ENCODE peak calls at places on chromosomes 11 and 22, in nine cellular contexts. One of them, this sample, is unnamed.

GRCh38 chr11:6433998-6434650 is 6.7 kb downstream of the HPX start:
- DNase-seq in mammary epithelial cell: no peak
- DNase-seq in RCC 7860: no peak
- DNase-seq in NCI-H1092 treated with DMSO at 0.1 percent for 48 hours: no peak
- DNase-seq in endothelial cell: no peak
- DNase-seq in stimulated activated CD8-positive, alpha-beta memory T cell treated with anti-CD3 and anti-CD28 coated beads, Interleukin-15, amount 100 ng/mL, for 1 hour: no peak
- DNase-seq in Caco-2: no peak
- DNase-seq in occipital lobe: no peak
- DNase-seq in Caki2: no peak
- DNase-seq in this sample: no peak

GRCh38 chr11:118938491-118939411 is 13.0 kb upstream of the BCL9L start:
- DNase-seq in endothelial cell: no peak
- DNase-seq in occipital lobe: no peak
- DNase-seq in Caco-2: peak; percentile 70
- DNase-seq in Caki2: peak; percentile 64
- DNase-seq in NCI-H1092 treated with DMSO at 0.1 percent for 48 hours: no peak
- DNase-seq in stimulated activated CD8-positive, alpha-beta memory T cell treated with anti-CD3 and anti-CD28 coated beads, Interleukin-15, amount 100 ng/mL, for 1 hour: no peak
- DNase-seq in mammary epithelial cell: peak; percentile 97
- DNase-seq in RCC 7860: peak; percentile 97
- DNase-seq in this sample: no peak

GRCh38 chr22:26542831-26543230 is 30.6 kb upstream of the TFIP11 start:
- DNase-seq in NCI-H1092 treated with DMSO at 0.1 percent for 48 hours: no peak
- DNase-seq in Caco-2: no peak
- DNase-seq in Caki2: no peak
- DNase-seq in RCC 7860: no peak
- DNase-seq in occipital lobe: no peak
- DNase-seq in endothelial cell: no peak
- DNase-seq in stimulated activated CD8-positive, alpha-beta memory T cell treated with anti-CD3 and anti-CD28 coated beads, Interleukin-15, amount 100 ng/mL, for 1 hour: no peak
- DNase-seq in mammary epithelial cell: no peak
- DNase-seq in this sample: no peak

GRCh38 chr22:49997221-49997599 is 15.4 kb downstream of the IL17REL start:
- DNase-seq in Caki2: no peak
- DNase-seq in endothelial cell: no peak
- DNase-seq in Caco-2: peak; percentile 35
- DNase-seq in occipital lobe: no peak
- DNase-seq in mammary epithelial cell: no peak
- DNase-seq in RCC 7860: no peak
- DNase-seq in stimulated activated CD8-positive, alpha-beta memory T cell treated with anti-CD3 and anti-CD28 coated beads, Interleukin-15, amount 100 ng/mL, for 1 hour: no peak
- DNase-seq in NCI-H1092 treated with DMSO at 0.1 percent for 48 hours: no peak
- DNase-seq in this sample: no peak

GRCh38 chr11:130478204-130478701 is 29.8 kb downstream of the ADAMTS15 start:
- DNase-seq in occipital lobe: no peak
- DNase-seq in endothelial cell: no peak
- DNase-seq in Caco-2: peak; percentile 26
- DNase-seq in stimulated activated CD8-positive, alpha-beta memory T cell treated with anti-CD3 and anti-CD28 coated beads, Interleukin-15, amount 100 ng/mL, for 1 hour: no peak
- DNase-seq in mammary epithelial cell: peak; percentile 33
- DNase-seq in Caki2: peak; percentile 87
- DNase-seq in RCC 7860: peak; percentile 92
- DNase-seq in NCI-H1092 treated with DMSO at 0.1 percent for 48 hours: no peak
- DNase-seq in this sample: no peak

GRCh38 chr22:27672721-27673387 is 128.7 kb downstream of the MN1 start:
- DNase-seq in Caco-2: no peak
- DNase-seq in endothelial cell: no peak
- DNase-seq in occipital lobe: no peak
- DNase-seq in RCC 7860: no peak
- DNase-seq in mammary epithelial cell: no peak
- DNase-seq in stimulated activated CD8-positive, alpha-beta memory T cell treated with anti-CD3 and anti-CD28 coated beads, Interleukin-15, amount 100 ng/mL, for 1 hour: no peak
- DNase-seq in NCI-H1092 treated with DMSO at 0.1 percent for 48 hours: no peak
- DNase-seq in Caki2: no peak
- DNase-seq in this sample: no peak

GRCh38 chr11:9039194-9039593 is 35.4 kb upstream of the NRIP3 start:
- DNase-seq in Caki2: peak; percentile 86
- DNase-seq in endothelial cell: no peak
- DNase-seq in Caco-2: no peak
- DNase-seq in NCI-H1092 treated with DMSO at 0.1 percent for 48 hours: no peak
- DNase-seq in stimulated activated CD8-positive, alpha-beta memory T cell treated with anti-CD3 and anti-CD28 coated beads, Interleukin-15, amount 100 ng/mL, for 1 hour: no peak
- DNase-seq in occipital lobe: no peak
- DNase-seq in mammary epithelial cell: peak; percentile 51
- DNase-seq in RCC 7860: peak; percentile 69
- DNase-seq in this sample: no peak

GRCh38 chr11:36037031-36037430 is 93.2 kb downstream of the LDLRAD3 start:
- DNase-seq in occipital lobe: no peak
- DNase-seq in endothelial cell: no peak
- DNase-seq in Caki2: peak; percentile 19
- DNase-seq in Caco-2: no peak
- DNase-seq in RCC 7860: peak; percentile 75
- DNase-seq in mammary epithelial cell: peak; percentile 34
- DNase-seq in stimulated activated CD8-positive, alpha-beta memory T cell treated with anti-CD3 and anti-CD28 coated beads, Interleukin-15, amount 100 ng/mL, for 1 hour: no peak
- DNase-seq in NCI-H1092 treated with DMSO at 0.1 percent for 48 hours: no peak
- DNase-seq in this sample: no peak

GRCh38 chr11:111358038-111359001 is 20.8 kb downstream of the POU2AF1 start:
- DNase-seq in Caki2: no peak
- DNase-seq in stimulated activated CD8-positive, alpha-beta memory T cell treated with anti-CD3 and anti-CD28 coated beads, Interleukin-15, amount 100 ng/mL, for 1 hour: no peak
- DNase-seq in occipital lobe: no peak
- DNase-seq in mammary epithelial cell: no peak
- DNase-seq in endothelial cell: no peak
- DNase-seq in Caco-2: no peak
- DNase-seq in NCI-H1092 treated with DMSO at 0.1 percent for 48 hours: no peak
- DNase-seq in RCC 7860: no peak
- DNase-seq in this sample: no peak

GRCh38 chr22:17199131-17199731 is 20.0 kb downstream of the ADA2 start:
- DNase-seq in RCC 7860: no peak
- DNase-seq in endothelial cell: peak; percentile 68
- DNase-seq in Caco-2: no peak
- DNase-seq in occipital lobe: no peak
- DNase-seq in mammary epithelial cell: no peak
- DNase-seq in stimulated activated CD8-positive, alpha-beta memory T cell treated with anti-CD3 and anti-CD28 coated beads, Interleukin-15, amount 100 ng/mL, for 1 hour: no peak
- DNase-seq in NCI-H1092 treated with DMSO at 0.1 percent for 48 hours: no peak
- DNase-seq in Caki2: no peak
- DNase-seq in this sample: no peak

GRCh38 chr11:2464451-2465165 is 19.8 kb downstream of the KCNQ1 start:
- DNase-seq in Caco-2: peak; percentile 23
- DNase-seq in NCI-H1092 treated with DMSO at 0.1 percent for 48 hours: no peak
- DNase-seq in Caki2: no peak
- DNase-seq in stimulated activated CD8-positive, alpha-beta memory T cell treated with anti-CD3 and anti-CD28 coated beads, Interleukin-15, amount 100 ng/mL, for 1 hour: no peak
- DNase-seq in endothelial cell: no peak
- DNase-seq in RCC 7860: no peak
- DNase-seq in mammary epithelial cell: no peak
- DNase-seq in occipital lobe: no peak
- DNase-seq in this sample: no peak

GRCh38 chr22:30408388-30409101 is 11.7 kb downstream of the SEC14L2 start:
- DNase-seq in occipital lobe: no peak
- DNase-seq in mammary epithelial cell: peak; percentile 93
- DNase-seq in NCI-H1092 treated with DMSO at 0.1 percent for 48 hours: no peak
- DNase-seq in RCC 7860: peak; percentile 70
- DNase-seq in Caki2: peak; percentile 67
- DNase-seq in Caco-2: no peak
- DNase-seq in endothelial cell: no peak
- DNase-seq in stimulated activated CD8-positive, alpha-beta memory T cell treated with anti-CD3 and anti-CD28 coated beads, Interleukin-15, amount 100 ng/mL, for 1 hour: no peak
- DNase-seq in this sample: no peak

GRCh38 chr11:126280595-126280994 is 2.3 kb upstream of the TIRAP start:
- DNase-seq in Caco-2: no peak
- DNase-seq in mammary epithelial cell: no peak
- DNase-seq in RCC 7860: no peak
- DNase-seq in NCI-H1092 treated with DMSO at 0.1 percent for 48 hours: no peak
- DNase-seq in stimulated activated CD8-positive, alpha-beta memory T cell treated with anti-CD3 and anti-CD28 coated beads, Interleukin-15, amount 100 ng/mL, for 1 hour: no peak
- DNase-seq in endothelial cell: peak; percentile 49
- DNase-seq in Caki2: no peak
- DNase-seq in occipital lobe: no peak
- DNase-seq in this sample: no peak

GRCh38 chr11:704799-705645 is 1.0 kb upstream of the EPS8L2 start:
- DNase-seq in stimulated activated CD8-positive, alpha-beta memory T cell treated with anti-CD3 and anti-CD28 coated beads, Interleukin-15, amount 100 ng/mL, for 1 hour: no peak
- DNase-seq in endothelial cell: no peak
- DNase-seq in Caki2: peak; percentile 69
- DNase-seq in RCC 7860: peak; percentile 61
- DNase-seq in NCI-H1092 treated with DMSO at 0.1 percent for 48 hours: no peak
- DNase-seq in Caco-2: no peak
- DNase-seq in mammary epithelial cell: peak; percentile 53
- DNase-seq in occipital lobe: no peak
- DNase-seq in this sample: no peak

GRCh38 chr11:10305262-10305963 is 540 bp downstream of the ADM start:
- DNase-seq in occipital lobe: no peak
- DNase-seq in mammary epithelial cell: peak; percentile 56
- DNase-seq in Caco-2: peak; percentile 51
- DNase-seq in Caki2: no peak
- DNase-seq in RCC 7860: no peak
- DNase-seq in endothelial cell: peak; percentile 48
- DNase-seq in NCI-H1092 treated with DMSO at 0.1 percent for 48 hours: peak; percentile 34
- DNase-seq in stimulated activated CD8-positive, alpha-beta memory T cell treated with anti-CD3 and anti-CD28 coated beads, Interleukin-15, amount 100 ng/mL, for 1 hour: no peak
- DNase-seq in this sample: peak; percentile 13

GRCh38 chr11:134252539-134253188 is 488 bp downstream of the THYN1 start:
- DNase-seq in Caco-2: no peak
- DNase-seq in RCC 7860: no peak
- DNase-seq in stimulated activated CD8-positive, alpha-beta memory T cell treated with anti-CD3 and anti-CD28 coated beads, Interleukin-15, amount 100 ng/mL, for 1 hour: no peak
- DNase-seq in NCI-H1092 treated with DMSO at 0.1 percent for 48 hours: no peak
- DNase-seq in mammary epithelial cell: peak; percentile 45
- DNase-seq in occipital lobe: no peak
- DNase-seq in endothelial cell: peak; percentile 15
- DNase-seq in Caki2: no peak
- DNase-seq in this sample: no peak

GRCh38 chr22:24183321-24184031 is 2.2 kb downstream of the SUSD2 start:
- DNase-seq in NCI-H1092 treated with DMSO at 0.1 percent for 48 hours: no peak
- DNase-seq in occipital lobe: no peak
- DNase-seq in stimulated activated CD8-positive, alpha-beta memory T cell treated with anti-CD3 and anti-CD28 coated beads, Interleukin-15, amount 100 ng/mL, for 1 hour: no peak
- DNase-seq in Caki2: no peak
- DNase-seq in Caco-2: no peak
- DNase-seq in RCC 7860: no peak
- DNase-seq in endothelial cell: no peak
- DNase-seq in mammary epithelial cell: no peak
- DNase-seq in this sample: no peak